ENCODE peak calls at places on chromosomes 7 and 10, in eight cellular contexts. X is WTC11, K is lower lobe of right lung, R is AG10803, Z is left ventricle myocardium inferior, W is coronary artery, M is GM10248, I is GM12865. G is an unnamed sample.

GRCh38 chr10:13608246-13608853 is 21.6 kb downstream of the PRPF18 start:
- DNase-seq in X (peak; percentile 31), W (no peak), R (peak; percentile 47), K (no peak), M (no peak), Z (no peak), I (no peak), G (no peak)

GRCh38 chr7:142188846-142189245 is 69.0 kb downstream of the PRSS58 start:
- DNase-seq in Z (no peak), X (no peak), I (no peak), W (no peak), R (no peak), M (no peak), K (no peak), G (no peak)

GRCh38 chr7:73969991-73970390 is 58.0 kb upstream of the ELN start:
- DNase-seq in X (no peak), I (no peak), R (no peak), Z (no peak), W (no peak), K (peak; percentile 1), M (no peak), G (no peak)

GRCh38 chr10:31148955-31149354 is 117.3 kb upstream of the ZNF438 start:
- DNase-seq in I (no peak), K (no peak), X (no peak), W (no peak), M (no peak), R (no peak), Z (no peak), G (no peak)

GRCh38 chr10:22805304-22805703 is 90.9 kb upstream of the PIP4K2A start:
- DNase-seq in W (no peak), M (no peak), X (no peak), I (no peak), R (peak; percentile 79), Z (no peak), K (no peak), G (peak; percentile 77)

GRCh38 chr7:22653981-22654380 is 73.0 kb upstream of the IL6 start:
- DNase-seq in K (no peak), I (no peak), M (no peak), W (no peak), R (no peak), X (no peak), Z (no peak), G (no peak)

GRCh38 chr10:114453576-114453975 is 49.3 kb upstream of the AFAP1L2 start:
- DNase-seq in K (no peak), M (no peak), W (no peak), R (no peak), X (no peak), Z (no peak), I (no peak), G (no peak)

GRCh38 chr7:43694399-43694748 is 34.9 kb downstream of the COA1 start:
- DNase-seq in I (no peak), Z (no peak), R (peak; percentile 86), K (no peak), W (no peak), M (no peak), X (no peak), G (no peak)

GRCh38 chr10:96292971-96293909 is 11.0 kb upstream of the DNTT start:
- DNase-seq in Z (no peak), K (no peak), W (no peak), M (peak; percentile 49), I (peak; percentile 76), R (peak; percentile 51), X (no peak), G (no peak)

GRCh38 chr7:99422625-99423024 is 13.9 kb downstream of the BUD31 start:
- DNase-seq in Z (no peak), X (no peak), M (no peak), R (no peak), W (no peak), K (no peak), I (no peak), G (no peak)

GRCh38 chr10:84360634-84361365 is 32.4 kb downstream of the CCSER2 start:
- DNase-seq in X (no peak), W (no peak), Z (no peak), I (no peak), M (no peak), K (no peak), R (peak; percentile 49), G (no peak)

GRCh38 chr10:46556515-46557318 is at the start of gene GPRIN2:
- DNase-seq in W (peak; percentile 70), M (no peak), K (peak; percentile 78), Z (peak; percentile 20), X (peak; percentile 90), I (no peak), R (no peak), G (peak; percentile 26)

GRCh38 chr7:33807779-33808482 is 97.4 kb upstream of the BMPER start:
- DNase-seq in M (no peak), R (peak; percentile 85), Z (no peak), X (peak; percentile 81), K (no peak), W (no peak), I (peak; percentile 29), G (peak; percentile 38)

GRCh38 chr7:65968256-65969185 is 13.5 kb downstream of the GUSB start:
- DNase-seq in K (no peak), M (no peak), W (no peak), R (no peak), I (no peak), Z (no peak), X (no peak), G (no peak)

GRCh38 chr10:114401195-114401741 is 3.0 kb downstream of the AFAP1L2 start:
- DNase-seq in M (no peak), X (no peak), Z (peak; percentile 79), W (peak; percentile 75), I (peak; percentile 30), R (peak; percentile 89), K (no peak), G (no peak)

GRCh38 chr10:19847321-19847720 is 31.1 kb downstream of the PLXDC2 start:
- DNase-seq in K (no peak), R (peak; percentile 48), Z (no peak), M (no peak), I (no peak), W (no peak), X (no peak), G (no peak)

GRCh38 chr7:127776776-127777390 is 124.9 kb downstream of the SND1 start:
- DNase-seq in Z (no peak), R (peak; percentile 95), X (no peak), I (no peak), K (no peak), M (no peak), W (no peak), G (no peak)

GRCh38 chr10:104485632-104486031 is 132.0 kb downstream of the CFAP58 start:
- DNase-seq in K (no peak), I (no peak), X (no peak), M (no peak), W (no peak), R (no peak), Z (no peak), G (no peak)

DNA sequence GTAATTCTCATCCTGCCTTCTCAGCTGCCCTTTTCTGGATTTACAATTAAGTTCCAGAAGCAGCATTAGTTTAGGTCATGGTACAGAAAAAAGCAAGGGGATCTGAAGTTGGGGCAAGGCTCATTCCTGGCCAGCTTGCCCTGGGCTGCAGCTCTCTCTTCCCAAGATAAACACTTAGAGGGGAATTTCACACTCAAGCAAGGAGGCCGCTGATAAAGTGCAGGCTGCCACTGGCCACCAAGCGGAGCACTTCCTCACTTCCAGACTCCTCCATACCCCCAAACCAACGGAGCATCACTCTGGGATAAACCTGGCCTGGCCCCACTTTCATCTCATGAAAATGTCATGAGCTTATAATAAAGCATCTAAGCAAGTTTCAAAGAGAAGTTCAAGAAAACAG is 445.5 kb upstream of the MKI67 start:
- DNase-seq in M (no peak), I (no peak), W (no peak), X (no peak), K (no peak), Z (no peak), R (no peak), G (no peak)
- TF ChIP-seq CTCF in M (no peak), I (no peak), W (no peak), X (no peak), K (no peak), Z (no peak), R (no peak), G (no peak)

DNA sequence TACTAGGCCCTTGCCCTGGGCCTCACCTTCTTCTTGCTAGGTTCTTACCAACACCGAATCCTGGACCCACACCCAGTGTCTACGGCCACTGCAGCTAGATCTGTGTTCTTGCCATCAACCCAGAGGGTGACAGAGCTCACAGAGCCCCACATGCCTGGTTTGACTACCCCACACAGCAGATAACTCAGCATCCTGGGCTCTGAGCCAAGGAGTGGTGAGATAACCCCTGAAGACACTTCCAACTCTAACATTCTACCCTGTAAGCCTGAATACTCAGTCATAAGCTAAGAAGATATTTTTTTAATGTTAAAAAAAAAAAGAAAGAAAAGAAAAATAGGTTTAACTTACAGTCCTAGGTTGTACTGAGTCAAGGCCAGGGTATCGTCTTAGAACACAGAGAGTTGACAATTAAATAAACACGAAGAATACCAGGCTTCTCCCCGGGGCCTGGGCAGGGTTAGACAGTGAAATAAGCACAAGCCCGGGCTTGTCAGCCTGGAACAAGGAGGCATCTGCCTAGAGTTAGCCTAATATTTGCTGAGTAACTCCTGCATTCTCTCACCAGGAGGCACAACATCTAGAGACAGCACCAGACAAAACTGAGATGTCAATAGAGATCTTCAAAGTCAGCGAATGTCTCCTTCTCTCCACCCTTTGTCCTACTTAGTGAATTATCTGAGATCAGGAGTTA is 556.5 kb upstream of the LRRN3 start:
- DNase-seq in X (no peak), K (no peak), W (no peak), R (peak; percentile 28), Z (no peak), M (no peak), I (peak; percentile 39), G (peak; percentile 89)
- TF ChIP-seq CTCF in X (no peak), K (no peak), W (no peak), R (no peak), Z (no peak), M (no peak), I (no peak), G (peak; percentile 34)

DNA sequence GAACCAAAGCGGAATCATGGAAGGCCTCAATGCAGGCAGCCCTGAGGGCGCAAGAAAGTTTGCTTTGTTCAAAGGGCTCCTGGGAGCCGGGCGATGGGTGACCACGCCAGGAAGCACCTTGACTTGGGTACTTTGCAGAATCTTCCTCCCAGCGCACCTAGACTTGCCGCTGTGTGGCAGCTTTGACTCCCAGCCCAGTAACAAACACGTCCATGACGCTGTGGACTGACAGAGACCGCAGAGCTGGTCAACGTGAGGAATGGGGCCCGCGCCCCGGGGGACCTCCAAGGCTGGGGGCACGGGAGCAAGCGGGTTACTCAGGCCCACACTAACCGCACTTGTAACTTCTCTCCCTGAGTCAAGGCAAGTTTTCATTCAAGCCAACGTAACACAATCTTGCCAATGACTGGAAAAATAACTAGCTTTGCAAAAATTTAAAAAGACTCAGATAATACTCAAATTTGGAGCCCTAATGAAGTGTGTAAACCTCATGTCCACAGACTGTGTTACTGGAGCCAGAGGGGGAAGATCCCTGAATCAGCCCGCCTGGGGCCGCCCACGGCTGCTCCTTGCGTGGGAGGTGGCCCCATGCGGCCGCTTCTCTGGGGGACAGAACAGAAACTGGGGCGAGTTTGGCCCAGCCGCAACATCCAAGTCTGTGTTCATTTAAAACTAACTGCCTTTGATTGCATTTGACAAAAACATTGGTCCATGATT is 130.8 kb downstream of the DNAJB6 start:
- DNase-seq in M (no peak), K (no peak), X (no peak), I (no peak), W (no peak), Z (no peak), R (no peak), G (no peak)
- TF ChIP-seq CTCF in M (no peak), K (no peak), X (no peak), I (no peak), W (no peak), Z (no peak), R (no peak), G (no peak)

GRCh38 chr7:47684728-47685127 is 102.8 kb upstream of the TNS3 start:
- DNase-seq in R (no peak), Z (no peak), M (no peak), I (no peak), K (no peak), X (no peak), W (no peak), G (no peak)
- TF ChIP-seq CTCF in R (no peak), Z (no peak), M (no peak), I (no peak), K (no peak), X (no peak), W (no peak), G (no peak)